ENCODE peak calls at places on chromosomes 3 and 15, in five cellular contexts. B is ecto neural progenitor cell; N is EH; Z is substantia nigra; Q is activated effector memory CD4-positive, alpha-beta T cell treated with anti-CD3 and anti-CD28 coated beads, Interleukin-2, amount 50 U/mL, for 16 hours. W is an unnamed sample.
A peak's percentile ranks its signal among the peaks of the same experiment; 100 is the strongest.

GRCh38 chr3:139664958-139665357 is 12.8 kb downstream of the NMNAT3 start:
- DNase-seq in N (no peak), Z (no peak), B (no peak), Q (no peak), W (no peak)

GRCh38 chr3:69510481-69511031 is 124.7 kb upstream of the FRMD4B start:
- DNase-seq in B (no peak), Z (no peak), Q (no peak), N (peak; percentile 1), W (no peak)

GRCh38 chr3:53696401-53697172 is 149.6 kb downstream of the CHDH start:
- DNase-seq in Q (no peak), N (peak; percentile 34), B (peak; percentile 32), Z (no peak), W (no peak)

GRCh38 chr3:109806929-109807328 is 469.6 kb upstream of the DPPA4 start:
- DNase-seq in Q (peak; percentile 65), Z (no peak), B (no peak), N (peak; percentile 60), W (no peak)

GRCh38 chr3:191324936-191325335 is 4.3 kb upstream of the CCDC50 start:
- DNase-seq in Q (no peak), Z (no peak), B (no peak), N (no peak), W (no peak)

GRCh38 chr15:92930776-92931175 is 30.7 kb downstream of the CHD2 start:
- DNase-seq in N (peak; percentile 95), B (no peak), Q (no peak), Z (no peak), W (no peak)

GRCh38 chr15:25832158-25832557 is 31.0 kb downstream of the ATP10A start:
- DNase-seq in Q (no peak), Z (no peak), B (no peak), N (peak; percentile 24), W (no peak)

GRCh38 chr15:26721231-26721630 is 51.6 kb downstream of the GABRB3 start:
- DNase-seq in N (no peak), Q (no peak), Z (no peak), B (no peak), W (no peak)

GRCh38 chr3:139689122-139689521 is 11.3 kb upstream of the NMNAT3 start:
- DNase-seq in N (no peak), Q (no peak), Z (no peak), B (peak; percentile 70), W (no peak)

GRCh38 chr15:66846031-66846430 is 144.0 kb downstream of the SMAD6 start:
- DNase-seq in B (peak; percentile 21), Z (no peak), N (no peak), Q (peak; percentile 16), W (no peak)

GRCh38 chr3:151227438-151228290 is 24.6 kb upstream of the GPR171 start:
- DNase-seq in N (peak; percentile 78), B (peak; percentile 82), Z (peak; percentile 67), Q (peak; percentile 90), W (peak; percentile 63)

GRCh38 chr15:39313467-39313866 is 267.4 kb upstream of the THBS1 start:
- DNase-seq in B (no peak), Z (no peak), N (no peak), Q (no peak), W (no peak)

GRCh38 chr3:51974963-51975856 is at the start of gene ABHD14A:
- DNase-seq in N (peak; percentile 73), Q (peak; percentile 91), B (peak; percentile 81), Z (peak; percentile 67), W (peak; percentile 60)

GRCh38 chr3:45761831-45762230 is 34.5 kb downstream of the SLC6A20 start:
- DNase-seq in B (no peak), Q (no peak), Z (no peak), N (no peak), W (no peak)

GRCh38 chr3:62665627-62666433 is 209.4 kb downstream of the CADPS start:
- DNase-seq in Q (peak; percentile 63), N (peak; percentile 59), Z (peak; percentile 51), B (peak; percentile 87), W (peak; percentile 10)

GRCh38 chr15:44311136-44311535 is 22.6 kb downstream of the GOLM2 start:
- DNase-seq in N (no peak), Z (no peak), B (no peak), Q (no peak), W (no peak)

GRCh38 chr3:32847520-32847919 is 29.7 kb downstream of the TRIM71 start:
- DNase-seq in Z (no peak), Q (no peak), N (no peak), B (no peak), W (no peak)

GRCh38 chr3:41716391-41716910 is 245.5 kb downstream of the ULK4 start:
- DNase-seq in B (no peak), N (peak; percentile 35), Z (no peak), Q (no peak), W (no peak)

GRCh38 chr3:9019244-9019961 is 56.1 kb upstream of the RAD18 start:
- DNase-seq in Z (no peak), N (no peak), Q (no peak), B (no peak), W (no peak)

GRCh38 chr3:67526246-67526645 is 128.2 kb downstream of the SUCLG2 start:
- DNase-seq in N (peak; percentile 94), Q (no peak), B (no peak), Z (no peak), W (no peak)

GRCh38 chr15:83088876-83089275 is 18.6 kb upstream of the TM6SF1 start:
- DNase-seq in Q (no peak), B (no peak), Z (no peak), N (no peak), W (no peak)

GRCh38 chr15:70271422-70272088 is 173.8 kb upstream of the TLE3 start:
- DNase-seq in B (no peak), Z (no peak), Q (no peak), N (peak; percentile 96), W (no peak)

GRCh38 chr15:55917881-55918296 is 75.5 kb downstream of the NEDD4 start:
- DNase-seq in Q (no peak), B (no peak), N (peak; percentile 90), Z (no peak), W (no peak)

GRCh38 chr3:49668861-49669260 is 5.3 kb upstream of the APEH start:
- DNase-seq in B (no peak), Q (no peak), Z (no peak), N (peak; percentile 42), W (no peak)

GRCh38 chr3:28286595-28286994 is 45.2 kb downstream of the CMC1 start:
- DNase-seq in B (no peak), Z (no peak), N (peak; percentile 49), Q (no peak), W (no peak)

GRCh38 chr3:77081240-77081661 is 41.4 kb downstream of the ROBO2 start:
- DNase-seq in Z (no peak), B (no peak), N (no peak), Q (no peak), W (no peak)

GRCh38 chr3:150227839-150228238 is 180.3 kb upstream of the TSC22D2 start:
- DNase-seq in B (peak; percentile 79), Q (no peak), Z (peak; percentile 41), N (peak; percentile 75), W (peak; percentile 14)

GRCh38 chr15:59791646-59792208 is 102.6 kb upstream of the BNIP2 start:
- DNase-seq in Z (no peak), B (no peak), N (no peak), Q (no peak), W (no peak)

W was measured in stimulated activated naive B cell treated with anti-CD40 and anti-IgM and Interleukin-4, amounts not matched to agents 10 μg/mL and 1 μg/mL and 100 μg/mL, for 72 hours.